ENCODE peak calls at places on chromosomes 13 and 19, in six cellular contexts. One of them, this sample, is unnamed.

GRCh38 chr13:100916943-100917342 is 242.3 kb upstream of the TMTC4 start:
- DNase-seq in NCI-H1930: no peak
- DNase-seq in EH: no peak
- DNase-seq in NCI-H187 treated with DMSO at 0.1 percent for 48 hours: no peak
- DNase-seq in Caki2: no peak
- DNase-seq in stimulated activated CD4-positive, alpha-beta T cell treated with anti-CD3 and anti-CD28 coated beads, Interleukin-1b, Interleukin-23, amount 100 ng/mL, for 48 hours: no peak
- DNase-seq in this sample: no peak

GRCh38 chr19:6706633-6706958 is 13.9 kb downstream of the C3 start:
- DNase-seq in EH: no peak
- DNase-seq in NCI-H1930: no peak
- DNase-seq in NCI-H187 treated with DMSO at 0.1 percent for 48 hours: no peak
- DNase-seq in Caki2: no peak
- DNase-seq in stimulated activated CD4-positive, alpha-beta T cell treated with anti-CD3 and anti-CD28 coated beads, Interleukin-1b, Interleukin-23, amount 100 ng/mL, for 48 hours: no peak
- DNase-seq in this sample: no peak

GRCh38 chr13:57314897-57315520 is 148.0 kb downstream of the PRR20E start:
- DNase-seq in stimulated activated CD4-positive, alpha-beta T cell treated with anti-CD3 and anti-CD28 coated beads, Interleukin-1b, Interleukin-23, amount 100 ng/mL, for 48 hours: no peak
- DNase-seq in Caki2: no peak
- DNase-seq in EH: no peak
- DNase-seq in NCI-H1930: no peak
- DNase-seq in NCI-H187 treated with DMSO at 0.1 percent for 48 hours: no peak
- DNase-seq in this sample: no peak

GRCh38 chr13:31179754-31180153 is 18.1 kb upstream of the HSPH1 start:
- DNase-seq in NCI-H1930: no peak
- DNase-seq in EH: no peak
- DNase-seq in stimulated activated CD4-positive, alpha-beta T cell treated with anti-CD3 and anti-CD28 coated beads, Interleukin-1b, Interleukin-23, amount 100 ng/mL, for 48 hours: no peak
- DNase-seq in NCI-H187 treated with DMSO at 0.1 percent for 48 hours: no peak
- DNase-seq in Caki2: no peak
- DNase-seq in this sample: no peak

GRCh38 chr13:76667551-76667950 is 218.7 kb downstream of the KCTD12 start:
- DNase-seq in NCI-H1930: peak; percentile 7
- DNase-seq in Caki2: no peak
- DNase-seq in NCI-H187 treated with DMSO at 0.1 percent for 48 hours: no peak
- DNase-seq in EH: peak; percentile 72
- DNase-seq in stimulated activated CD4-positive, alpha-beta T cell treated with anti-CD3 and anti-CD28 coated beads, Interleukin-1b, Interleukin-23, amount 100 ng/mL, for 48 hours: no peak
- DNase-seq in this sample: peak; percentile 92

GRCh38 chr13:111248822-111249221 is 71.6 kb upstream of the TEX29 start:
- DNase-seq in Caki2: no peak
- DNase-seq in NCI-H1930: no peak
- DNase-seq in NCI-H187 treated with DMSO at 0.1 percent for 48 hours: no peak
- DNase-seq in EH: no peak
- DNase-seq in stimulated activated CD4-positive, alpha-beta T cell treated with anti-CD3 and anti-CD28 coated beads, Interleukin-1b, Interleukin-23, amount 100 ng/mL, for 48 hours: no peak
- DNase-seq in this sample: no peak

GRCh38 chr13:66508153-66508909 is 721.8 kb downstream of the PCDH9 start:
- DNase-seq in NCI-H187 treated with DMSO at 0.1 percent for 48 hours: no peak
- DNase-seq in stimulated activated CD4-positive, alpha-beta T cell treated with anti-CD3 and anti-CD28 coated beads, Interleukin-1b, Interleukin-23, amount 100 ng/mL, for 48 hours: no peak
- DNase-seq in Caki2: no peak
- DNase-seq in NCI-H1930: no peak
- DNase-seq in EH: peak; percentile 54
- DNase-seq in this sample: peak; percentile 69

GRCh38 chr13:80386001-80386400 is 45.1 kb upstream of the SPRY2 start:
- DNase-seq in EH: no peak
- DNase-seq in NCI-H1930: no peak
- DNase-seq in Caki2: no peak
- DNase-seq in NCI-H187 treated with DMSO at 0.1 percent for 48 hours: no peak
- DNase-seq in stimulated activated CD4-positive, alpha-beta T cell treated with anti-CD3 and anti-CD28 coated beads, Interleukin-1b, Interleukin-23, amount 100 ng/mL, for 48 hours: no peak
- DNase-seq in this sample: no peak

GRCh38 chr19:35738021-35738886 is 4.0 kb downstream of the IGFLR1 start:
- DNase-seq in Caki2: no peak
- DNase-seq in NCI-H187 treated with DMSO at 0.1 percent for 48 hours: no peak
- DNase-seq in stimulated activated CD4-positive, alpha-beta T cell treated with anti-CD3 and anti-CD28 coated beads, Interleukin-1b, Interleukin-23, amount 100 ng/mL, for 48 hours: no peak
- DNase-seq in NCI-H1930: no peak
- DNase-seq in EH: no peak
- DNase-seq in this sample: no peak

GRCh38 chr13:113656831-113657671 is 947 bp downstream of the ATP4B start:
- DNase-seq in EH: no peak
- DNase-seq in Caki2: no peak
- DNase-seq in NCI-H1930: no peak
- DNase-seq in NCI-H187 treated with DMSO at 0.1 percent for 48 hours: no peak
- DNase-seq in stimulated activated CD4-positive, alpha-beta T cell treated with anti-CD3 and anti-CD28 coated beads, Interleukin-1b, Interleukin-23, amount 100 ng/mL, for 48 hours: no peak
- DNase-seq in this sample: no peak

GRCh38 chr19:6710273-6711077 is 10.0 kb downstream of the C3 start:
- DNase-seq in EH: no peak
- DNase-seq in NCI-H187 treated with DMSO at 0.1 percent for 48 hours: no peak
- DNase-seq in NCI-H1930: peak; percentile 59
- DNase-seq in Caki2: no peak
- DNase-seq in stimulated activated CD4-positive, alpha-beta T cell treated with anti-CD3 and anti-CD28 coated beads, Interleukin-1b, Interleukin-23, amount 100 ng/mL, for 48 hours: no peak
- DNase-seq in this sample: no peak

GRCh38 chr13:74062933-74063332 is 71.3 kb downstream of the KLF12 start:
- DNase-seq in NCI-H187 treated with DMSO at 0.1 percent for 48 hours: no peak
- DNase-seq in EH: peak; percentile 53
- DNase-seq in stimulated activated CD4-positive, alpha-beta T cell treated with anti-CD3 and anti-CD28 coated beads, Interleukin-1b, Interleukin-23, amount 100 ng/mL, for 48 hours: peak; percentile 34
- DNase-seq in NCI-H1930: no peak
- DNase-seq in Caki2: no peak
- DNase-seq in this sample: peak; percentile 79

GRCh38 chr13:71677114-71677513 is 189.9 kb downstream of the DACH1 start:
- DNase-seq in NCI-H187 treated with DMSO at 0.1 percent for 48 hours: no peak
- DNase-seq in stimulated activated CD4-positive, alpha-beta T cell treated with anti-CD3 and anti-CD28 coated beads, Interleukin-1b, Interleukin-23, amount 100 ng/mL, for 48 hours: no peak
- DNase-seq in NCI-H1930: no peak
- DNase-seq in Caki2: no peak
- DNase-seq in EH: no peak
- DNase-seq in this sample: no peak

GRCh38 chr19:44810555-44811447 is 1.9 kb downstream of the BCAM start:
- DNase-seq in NCI-H187 treated with DMSO at 0.1 percent for 48 hours: no peak
- DNase-seq in Caki2: no peak
- DNase-seq in NCI-H1930: no peak
- DNase-seq in EH: no peak
- DNase-seq in stimulated activated CD4-positive, alpha-beta T cell treated with anti-CD3 and anti-CD28 coated beads, Interleukin-1b, Interleukin-23, amount 100 ng/mL, for 48 hours: no peak
- DNase-seq in this sample: no peak

GRCh38 chr19:41872775-41873647 is 4.1 kb upstream of the CD79A start:
- DNase-seq in NCI-H1930: peak; percentile 82
- DNase-seq in NCI-H187 treated with DMSO at 0.1 percent for 48 hours: peak; percentile 37
- DNase-seq in EH: peak; percentile 64
- DNase-seq in stimulated activated CD4-positive, alpha-beta T cell treated with anti-CD3 and anti-CD28 coated beads, Interleukin-1b, Interleukin-23, amount 100 ng/mL, for 48 hours: peak; percentile 54
- DNase-seq in Caki2: peak; percentile 70
- DNase-seq in this sample: peak; percentile 55

GRCh38 chr13:99908129-99908805 is 63.3 kb downstream of the ZIC5 start:
- DNase-seq in NCI-H187 treated with DMSO at 0.1 percent for 48 hours: peak; percentile 72
- DNase-seq in NCI-H1930: peak; percentile 74
- DNase-seq in Caki2: no peak
- DNase-seq in stimulated activated CD4-positive, alpha-beta T cell treated with anti-CD3 and anti-CD28 coated beads, Interleukin-1b, Interleukin-23, amount 100 ng/mL, for 48 hours: no peak
- DNase-seq in EH: no peak
- DNase-seq in this sample: peak; percentile 6

GRCh38 chr19:19550972-19551861 is 13.2 kb downstream of the CILP2 start:
- DNase-seq in Caki2: no peak
- DNase-seq in stimulated activated CD4-positive, alpha-beta T cell treated with anti-CD3 and anti-CD28 coated beads, Interleukin-1b, Interleukin-23, amount 100 ng/mL, for 48 hours: no peak
- DNase-seq in EH: no peak
- DNase-seq in NCI-H1930: no peak
- DNase-seq in NCI-H187 treated with DMSO at 0.1 percent for 48 hours: no peak
- DNase-seq in this sample: no peak

GRCh38 chr13:59356607-59357006 is 807.1 kb downstream of the DIAPH3 start:
- DNase-seq in stimulated activated CD4-positive, alpha-beta T cell treated with anti-CD3 and anti-CD28 coated beads, Interleukin-1b, Interleukin-23, amount 100 ng/mL, for 48 hours: no peak
- DNase-seq in NCI-H187 treated with DMSO at 0.1 percent for 48 hours: no peak
- DNase-seq in Caki2: no peak
- DNase-seq in EH: peak; percentile 56
- DNase-seq in NCI-H1930: no peak
- DNase-seq in this sample: peak; percentile 9

GRCh38 chr13:114032121-114032799 is 58.4 kb upstream of the C13orf46 start:
- DNase-seq in NCI-H187 treated with DMSO at 0.1 percent for 48 hours: no peak
- DNase-seq in EH: peak; percentile 78
- DNase-seq in NCI-H1930: no peak
- DNase-seq in stimulated activated CD4-positive, alpha-beta T cell treated with anti-CD3 and anti-CD28 coated beads, Interleukin-1b, Interleukin-23, amount 100 ng/mL, for 48 hours: no peak
- DNase-seq in Caki2: peak; percentile 62
- DNase-seq in this sample: peak; percentile 79

GRCh38 chr13:50299546-50300249 is 284.5 kb downstream of the KCNRG start:
- DNase-seq in NCI-H187 treated with DMSO at 0.1 percent for 48 hours: no peak
- DNase-seq in NCI-H1930: no peak
- DNase-seq in Caki2: no peak
- DNase-seq in stimulated activated CD4-positive, alpha-beta T cell treated with anti-CD3 and anti-CD28 coated beads, Interleukin-1b, Interleukin-23, amount 100 ng/mL, for 48 hours: no peak
- DNase-seq in EH: peak; percentile 9
- DNase-seq in this sample: no peak

GRCh38 chr13:69565334-69565733 is 542.3 kb upstream of the ATXN8OS start:
- DNase-seq in NCI-H1930: no peak
- DNase-seq in EH: peak; percentile 6
- DNase-seq in NCI-H187 treated with DMSO at 0.1 percent for 48 hours: no peak
- DNase-seq in stimulated activated CD4-positive, alpha-beta T cell treated with anti-CD3 and anti-CD28 coated beads, Interleukin-1b, Interleukin-23, amount 100 ng/mL, for 48 hours: no peak
- DNase-seq in Caki2: peak; percentile 91
- DNase-seq in this sample: no peak

GRCh38 chr13:29892149-29892548 is 41.7 kb upstream of the UBL3 start:
- DNase-seq in stimulated activated CD4-positive, alpha-beta T cell treated with anti-CD3 and anti-CD28 coated beads, Interleukin-1b, Interleukin-23, amount 100 ng/mL, for 48 hours: no peak
- DNase-seq in NCI-H187 treated with DMSO at 0.1 percent for 48 hours: no peak
- DNase-seq in Caki2: no peak
- DNase-seq in EH: no peak
- DNase-seq in NCI-H1930: peak; percentile 86
- DNase-seq in this sample: no peak

GRCh38 chr13:33145667-33146066 is 129.4 kb downstream of the KL start:
- DNase-seq in Caki2: no peak
- DNase-seq in NCI-H1930: no peak
- DNase-seq in stimulated activated CD4-positive, alpha-beta T cell treated with anti-CD3 and anti-CD28 coated beads, Interleukin-1b, Interleukin-23, amount 100 ng/mL, for 48 hours: peak; percentile 27
- DNase-seq in EH: no peak
- DNase-seq in NCI-H187 treated with DMSO at 0.1 percent for 48 hours: no peak
- DNase-seq in this sample: no peak

GRCh38 chr13:95471960-95472359 is 80.6 kb upstream of the CLDN10 start:
- DNase-seq in NCI-H1930: no peak
- DNase-seq in Caki2: no peak
- DNase-seq in EH: no peak
- DNase-seq in stimulated activated CD4-positive, alpha-beta T cell treated with anti-CD3 and anti-CD28 coated beads, Interleukin-1b, Interleukin-23, amount 100 ng/mL, for 48 hours: no peak
- DNase-seq in NCI-H187 treated with DMSO at 0.1 percent for 48 hours: no peak
- DNase-seq in this sample: no peak

GRCh38 chr19:11444059-11444458 is 8.6 kb downstream of the PRKCSH start:
- DNase-seq in NCI-H1930: no peak
- DNase-seq in Caki2: no peak
- DNase-seq in NCI-H187 treated with DMSO at 0.1 percent for 48 hours: no peak
- DNase-seq in stimulated activated CD4-positive, alpha-beta T cell treated with anti-CD3 and anti-CD28 coated beads, Interleukin-1b, Interleukin-23, amount 100 ng/mL, for 48 hours: no peak
- DNase-seq in EH: no peak
- DNase-seq in this sample: no peak

GRCh38 chr13:32246468-32246867 is 68.7 kb downstream of the ZAR1L start:
- DNase-seq in Caki2: peak; percentile 26
- DNase-seq in NCI-H187 treated with DMSO at 0.1 percent for 48 hours: no peak
- DNase-seq in EH: peak; percentile 77
- DNase-seq in stimulated activated CD4-positive, alpha-beta T cell treated with anti-CD3 and anti-CD28 coated beads, Interleukin-1b, Interleukin-23, amount 100 ng/mL, for 48 hours: peak; percentile 59
- DNase-seq in NCI-H1930: peak; percentile 30
- DNase-seq in this sample: peak; percentile 76

GRCh38 chr19:1967087-1967608 is 26.2 kb downstream of the CSNK1G2 start:
- DNase-seq in NCI-H1930: no peak
- DNase-seq in EH: no peak
- DNase-seq in NCI-H187 treated with DMSO at 0.1 percent for 48 hours: no peak
- DNase-seq in stimulated activated CD4-positive, alpha-beta T cell treated with anti-CD3 and anti-CD28 coated beads, Interleukin-1b, Interleukin-23, amount 100 ng/mL, for 48 hours: no peak
- DNase-seq in Caki2: no peak
- DNase-seq in this sample: no peak

GRCh38 chr19:47765522-47766358 is 12.8 kb upstream of the SELENOW start:
- DNase-seq in NCI-H187 treated with DMSO at 0.1 percent for 48 hours: no peak
- DNase-seq in EH: peak; percentile 67
- DNase-seq in stimulated activated CD4-positive, alpha-beta T cell treated with anti-CD3 and anti-CD28 coated beads, Interleukin-1b, Interleukin-23, amount 100 ng/mL, for 48 hours: no peak
- DNase-seq in NCI-H1930: peak; percentile 48
- DNase-seq in Caki2: no peak
- DNase-seq in this sample: peak; percentile 55

GRCh38 chr19:36032251-36033104 is at the start of gene CLIP3:
- DNase-seq in stimulated activated CD4-positive, alpha-beta T cell treated with anti-CD3 and anti-CD28 coated beads, Interleukin-1b, Interleukin-23, amount 100 ng/mL, for 48 hours: peak; percentile 38
- DNase-seq in NCI-H1930: peak; percentile 83
- DNase-seq in Caki2: peak; percentile 54
- DNase-seq in EH: peak; percentile 83
- DNase-seq in NCI-H187 treated with DMSO at 0.1 percent for 48 hours: no peak
- DNase-seq in this sample: peak; percentile 68

GRCh38 chr13:31946091-31946770 is 85.3 kb upstream of the FRY start:
- DNase-seq in NCI-H1930: no peak
- DNase-seq in stimulated activated CD4-positive, alpha-beta T cell treated with anti-CD3 and anti-CD28 coated beads, Interleukin-1b, Interleukin-23, amount 100 ng/mL, for 48 hours: no peak
- DNase-seq in Caki2: peak; percentile 20
- DNase-seq in EH: peak; percentile 78
- DNase-seq in NCI-H187 treated with DMSO at 0.1 percent for 48 hours: no peak
- DNase-seq in this sample: peak; percentile 44

GRCh38 chr13:33032037-33032625 is 15.9 kb downstream of the KL start:
- DNase-seq in NCI-H1930: no peak
- DNase-seq in Caki2: no peak
- DNase-seq in EH: peak; percentile 69
- DNase-seq in NCI-H187 treated with DMSO at 0.1 percent for 48 hours: no peak
- DNase-seq in stimulated activated CD4-positive, alpha-beta T cell treated with anti-CD3 and anti-CD28 coated beads, Interleukin-1b, Interleukin-23, amount 100 ng/mL, for 48 hours: no peak
- DNase-seq in this sample: no peak

GRCh38 chr13:28493740-28494536 is 990 bp downstream of the FLT1 start:
- DNase-seq in NCI-H1930: no peak
- DNase-seq in Caki2: no peak
- DNase-seq in stimulated activated CD4-positive, alpha-beta T cell treated with anti-CD3 and anti-CD28 coated beads, Interleukin-1b, Interleukin-23, amount 100 ng/mL, for 48 hours: peak; percentile 7
- DNase-seq in NCI-H187 treated with DMSO at 0.1 percent for 48 hours: no peak
- DNase-seq in EH: no peak
- DNase-seq in this sample: no peak

GRCh38 chr13:42477588-42478190 is 96.3 kb upstream of the TNFSF11 start:
- DNase-seq in stimulated activated CD4-positive, alpha-beta T cell treated with anti-CD3 and anti-CD28 coated beads, Interleukin-1b, Interleukin-23, amount 100 ng/mL, for 48 hours: no peak
- DNase-seq in NCI-H1930: no peak
- DNase-seq in Caki2: no peak
- DNase-seq in NCI-H187 treated with DMSO at 0.1 percent for 48 hours: no peak
- DNase-seq in EH: no peak
- DNase-seq in this sample: no peak

GRCh38 chr19:30113182-30113581 is 171.1 kb downstream of the URI1 start:
- DNase-seq in stimulated activated CD4-positive, alpha-beta T cell treated with anti-CD3 and anti-CD28 coated beads, Interleukin-1b, Interleukin-23, amount 100 ng/mL, for 48 hours: no peak
- DNase-seq in Caki2: no peak
- DNase-seq in NCI-H1930: no peak
- DNase-seq in NCI-H187 treated with DMSO at 0.1 percent for 48 hours: no peak
- DNase-seq in EH: no peak
- DNase-seq in this sample: no peak

GRCh38 chr19:6723108-6723618 is 2.7 kb upstream of the C3 start:
- DNase-seq in NCI-H1930: no peak
- DNase-seq in EH: peak; percentile 16
- DNase-seq in NCI-H187 treated with DMSO at 0.1 percent for 48 hours: no peak
- DNase-seq in Caki2: no peak
- DNase-seq in stimulated activated CD4-positive, alpha-beta T cell treated with anti-CD3 and anti-CD28 coated beads, Interleukin-1b, Interleukin-23, amount 100 ng/mL, for 48 hours: no peak
- DNase-seq in this sample: peak; percentile 76

GRCh38 chr13:64090311-64090710 is 2674.7 kb upstream of the PCDH20 start:
- DNase-seq in stimulated activated CD4-positive, alpha-beta T cell treated with anti-CD3 and anti-CD28 coated beads, Interleukin-1b, Interleukin-23, amount 100 ng/mL, for 48 hours: no peak
- DNase-seq in Caki2: no peak
- DNase-seq in NCI-H1930: no peak
- DNase-seq in EH: no peak
- DNase-seq in NCI-H187 treated with DMSO at 0.1 percent for 48 hours: no peak
- DNase-seq in this sample: no peak

This sample was measured in fibroblast of the aortic adventitia.